ENCODE peak calls at places on chromosomes 1 and 21, in seven cellular contexts. I, P, A, S, W, J and V are unnamed samples. For H3K27me3, the result is how much of the 10 kb centered on the place peaks cover.

GRCh38 chr1:81802601-81803422 is 2.1 kb downstream of the ADGRL2 start:
- DNase-seq in S (no peak), I (peak), P (peak), J (no peak), W (peak), A (peak), V (peak)

GRCh38 chr1:182713939-182714338 is 29.6 kb upstream of the RGS8 start:
- DNase-seq in I (no peak), P (no peak), J (no peak), W (no peak), A (no peak), S (no peak), V (no peak)

GRCh38 chr1:185938396-185938795 is 204.2 kb downstream of the HMCN1 start:
- DNase-seq in S (no peak), I (no peak), P (no peak), J (no peak), A (no peak), W (no peak), V (no peak)

GRCh38 chr1:113871597-113872113 is at the start of gene PTPN22:
- DNase-seq in W (no peak), P (no peak), A (peak), J (peak), I (no peak), S (peak), V (peak)

GRCh38 chr1:94020764-94021579 is 100.0 kb downstream of the ABCA4 start:
- DNase-seq in P (no peak), W (no peak), A (no peak), I (no peak), J (no peak), S (no peak), V (peak)

GRCh38 chr1:164604541-164604940 is 45.6 kb downstream of the PBX1 start:
- DNase-seq in A (no peak), W (no peak), I (no peak), P (no peak), J (no peak), S (no peak), V (no peak)

GRCh38 chr1:10733967-10734366 is 62.5 kb downstream of the CASZ1 start:
- DNase-seq in A (no peak), S (no peak), J (no peak), I (no peak), W (no peak), P (no peak), V (peak)

GRCh38 chr21:24118738-24119470 is 1488.4 kb downstream of the MRPL39 start:
- DNase-seq in A (no peak), I (no peak), J (no peak), P (no peak), S (no peak), W (no peak), V (no peak)

GRCh38 chr21:29613021-29613420 is 314.3 kb downstream of the BACH1 start:
- DNase-seq in J (no peak), A (no peak), P (no peak), S (peak), I (no peak), W (no peak), V (no peak)

GRCh38 chr1:239587066-239587465 is 200.7 kb downstream of the CHRM3 start:
- DNase-seq in P (no peak), I (no peak), S (peak), J (peak), W (no peak), A (no peak), V (no peak)

GRCh38 chr1:93844262-93845045 is 34.6 kb downstream of the DNTTIP2 start:
- DNase-seq in A (no peak), I (peak), P (peak), S (peak), W (no peak), J (peak), V (peak)

GRCh38 chr1:184296466-184297243 is 90.2 kb upstream of the C1orf21 start:
- DNase-seq in W (peak), S (peak), P (peak), A (peak), I (peak), J (no peak), V (peak)

GRCh38 chr1:167618366-167618765 is 11.7 kb upstream of the RCSD1 start:
- DNase-seq in J (no peak), W (no peak), I (no peak), P (no peak), A (no peak), S (no peak), V (no peak)

GRCh38 chr1:22922640-22923039 is 50.0 kb downstream of the LACTBL1 start:
- DNase-seq in J (no peak), P (no peak), S (no peak), A (no peak), I (no peak), W (no peak), V (no peak)

GRCh38 chr1:4627353-4627752 is 27.1 kb upstream of the AJAP1 start:
- DNase-seq in I (no peak), P (peak), W (no peak), S (no peak), A (no peak), J (no peak), V (no peak)

GRCh38 chr1:77047978-77048614 is 171.1 kb downstream of the PIGK start:
- DNase-seq in W (no peak), A (no peak), P (no peak), I (no peak), J (no peak), S (no peak), V (no peak)

GRCh38 chr1:107244734-107245495 is 104.1 kb downstream of the NTNG1 start:
- DNase-seq in J (no peak), S (no peak), P (no peak), W (no peak), I (no peak), A (no peak), V (no peak)

GRCh38 chr21:46585191-46585953 is 19.5 kb downstream of the S100B start:
- DNase-seq in I (no peak), P (no peak), A (no peak), S (no peak), W (no peak), J (no peak), V (no peak)

GRCh38 chr1:206925116-206925736 is 3.5 kb upstream of the FCMR start:
- DNase-seq in W (no peak), A (peak), S (peak), P (no peak), I (no peak), J (peak), V (peak)

GRCh38 chr21:44390886-44391285 is 37.5 kb downstream of the TRPM2 start:
- DNase-seq in I (no peak), W (no peak), A (no peak), J (no peak), P (no peak), S (no peak), V (no peak)

GRCh38 chr1:228898582-228898992 is 163.3 kb downstream of the RHOU start:
- DNase-seq in J (no peak), A (no peak), S (no peak), I (no peak), W (no peak), P (no peak), V (no peak)

GRCh38 chr1:153345187-153346066 is 3.2 kb downstream of the PGLYRP4 start:
- DNase-seq in A (no peak), I (no peak), P (no peak), S (no peak), W (no peak), J (no peak), V (no peak)

GRCh38 chr21:44496900-44497550 is 41.7 kb downstream of the LRRC3 start:
- DNase-seq in J (no peak), W (no peak), I (no peak), A (no peak), S (no peak), P (no peak), V (no peak)

GRCh38 chr1:90007979-90008404 is 13.1 kb downstream of the ZNF326 start:
- DNase-seq in I (no peak), S (no peak), J (no peak), W (no peak), A (no peak), P (no peak), V (no peak)

GRCh38 chr1:31529999-31530705 is 46.2 kb upstream of the TINAGL1 start:
- DNase-seq in P (no peak), W (no peak), A (no peak), S (no peak), I (no peak), J (no peak), V (no peak)

GRCh38 chr1:155037851-155038441 is 4.3 kb downstream of the DCST1 start:
- DNase-seq in I (no peak), A (no peak), S (peak), W (no peak), J (no peak), P (no peak), V (no peak)

GRCh38 chr1:4769516-4770280 is 115.3 kb downstream of the AJAP1 start:
- DNase-seq in S (no peak), W (no peak), P (no peak), J (no peak), A (no peak), I (no peak), V (no peak)

GRCh38 chr1:154434346-154435075 is 29.4 kb downstream of the IL6R start:
- DNase-seq in S (peak), W (peak), I (peak), A (peak), J (no peak), P (peak), V (peak)

DNA sequence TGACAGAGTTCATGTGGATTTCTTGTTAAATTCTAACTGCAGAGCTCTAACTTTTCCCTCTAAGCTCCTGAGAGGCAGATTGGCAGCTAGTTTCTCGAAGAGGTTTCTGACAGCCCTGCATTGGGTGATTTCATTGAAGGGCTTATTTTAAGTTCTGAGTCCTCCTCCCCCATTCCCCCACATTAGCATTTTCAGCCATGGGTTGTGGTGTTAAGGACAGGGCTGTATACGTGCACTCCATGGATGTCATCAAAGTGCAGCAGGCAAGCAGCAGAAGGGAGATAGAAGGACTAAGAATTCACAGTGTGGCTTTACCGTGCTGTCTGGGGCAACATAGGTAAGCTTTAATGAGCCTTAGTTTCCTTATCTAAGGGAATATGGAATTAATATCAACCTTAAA is 19.0 kb downstream of the CRYZ start:
- DNase-seq in I (no peak), J (no peak), S (no peak), W (no peak), P (no peak), A (no peak), V (no peak)
- H3K4me3 ChIP-seq in I (no peak), J (no peak), S (no peak), W (no peak), P (no peak), A (no peak), V (no peak)

GRCh38 chr1:53740621-53741105 is 1.7 kb upstream of the GLIS1 start:
- DNase-seq in P (no peak), I (no peak), S (no peak), W (no peak), A (no peak), J (no peak), V (no peak)
- H3K27me3 ChIP-seq in P (under half), I (under half), S (under half), W (under half), A (half or more), J (under half), V (under half)

DNA sequence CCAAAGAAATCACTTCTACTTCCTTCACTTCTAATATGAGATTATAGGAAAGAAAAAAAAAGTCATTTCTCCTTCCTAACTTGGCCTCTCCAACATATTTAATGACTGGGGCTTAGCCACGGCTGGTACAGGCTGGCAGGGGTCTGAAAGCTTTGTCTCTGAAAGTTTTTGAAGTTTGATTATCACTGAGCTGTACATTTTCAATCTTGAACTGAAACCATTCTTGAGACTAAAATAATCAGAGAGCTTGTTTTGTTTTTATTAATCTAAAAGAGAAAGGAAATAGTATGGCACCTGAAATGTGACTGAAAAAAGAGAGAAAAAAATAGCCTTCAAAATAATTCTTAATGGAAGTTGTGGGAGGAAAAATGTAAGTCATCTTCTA is 3.8 kb upstream of the KRTAP19-8 start:
- DNase-seq in J (no peak), A (no peak), I (no peak), P (no peak), W (no peak), S (no peak), V (no peak)
- H3K4me3 ChIP-seq in J (no peak), A (no peak), I (no peak), P (no peak), W (no peak), S (no peak), V (no peak)

DNA sequence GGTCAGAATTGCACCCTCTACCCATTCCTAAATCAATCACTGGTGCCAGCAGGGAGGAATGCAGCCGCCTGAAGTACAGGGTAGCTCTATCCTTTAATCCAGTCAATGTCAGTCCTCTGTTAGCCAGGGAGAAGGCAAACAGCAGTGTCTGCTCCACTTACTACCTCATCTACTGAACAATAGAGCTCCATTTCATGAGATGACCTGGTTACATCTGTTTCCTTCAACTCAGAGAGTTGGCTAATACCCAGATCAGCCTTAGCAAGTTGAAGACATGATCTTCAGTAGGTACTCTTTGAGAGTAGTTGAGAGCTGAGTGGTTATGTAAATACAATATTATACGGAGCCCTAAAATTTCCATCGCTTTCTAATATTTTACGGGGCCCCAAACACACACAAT is 46.1 kb upstream of the CD34 start:
- DNase-seq in P (no peak), W (no peak), I (no peak), A (no peak), J (no peak), S (no peak), V (no peak)
- H3K27me3 ChIP-seq in P (under half), W (under half), I (under half), A (under half), J (under half), S (under half), V (under half)

DNA sequence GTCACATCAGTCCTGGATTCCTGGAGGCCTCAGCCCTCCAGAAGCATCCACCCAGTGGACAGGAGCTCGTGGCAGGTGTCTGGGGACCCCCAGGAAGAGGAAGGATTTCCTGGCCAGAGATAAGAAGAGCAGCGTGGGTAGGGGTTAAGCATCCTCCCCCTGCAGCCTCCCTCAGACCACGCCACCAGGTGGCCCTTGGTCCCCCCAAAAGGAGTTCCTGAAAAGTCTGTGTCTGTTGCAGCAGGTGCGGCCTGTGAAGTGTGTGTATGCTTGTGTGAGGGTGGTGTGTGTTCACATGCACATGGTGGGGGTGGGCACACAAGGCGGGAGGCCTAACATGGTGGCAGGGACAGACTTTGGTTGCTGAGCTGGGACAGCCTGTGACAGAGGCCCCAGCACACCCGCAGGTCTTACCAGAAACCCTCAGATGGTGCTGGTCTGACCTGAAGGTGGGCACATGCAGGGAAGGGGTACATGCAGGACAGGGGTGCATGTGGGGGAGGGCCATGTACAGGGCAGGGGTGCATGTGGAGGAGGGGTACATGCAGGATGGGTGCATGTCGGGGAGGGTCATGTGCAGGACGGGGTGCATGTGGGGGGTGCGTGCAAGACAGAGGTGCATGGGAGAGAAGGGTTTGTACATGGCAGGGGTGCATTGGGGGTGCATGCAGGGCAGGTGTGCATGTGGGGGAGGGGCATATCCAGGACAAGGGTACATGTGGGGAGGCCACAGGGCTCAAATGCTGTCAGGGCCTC is 18.2 kb upstream of the RUNX3 start:
- DNase-seq in A (no peak), W (no peak), I (no peak), P (no peak), J (no peak), S (no peak), V (no peak)
- H3K4me3 ChIP-seq in A (no peak), W (no peak), I (no peak), P (no peak), J (no peak), S (no peak), V (no peak)